ENCODE peak calls at places on chromosomes 16 and 17, in seven cellular contexts. M, Z, B, E, H, A and Y are unnamed samples.

GRCh38 chr17:51948128-51948527 is 210.4 kb downstream of the CA10 start:
- DNase-seq in H (peak; percentile 22), B (no peak), A (no peak), E (no peak), Z (no peak), M (no peak), Y (no peak)

GRCh38 chr17:78722101-78722761 is 59.8 kb downstream of the CYTH1 start:
- DNase-seq in Z (no peak), A (peak; percentile 41), H (no peak), B (peak; percentile 71), M (no peak), E (no peak), Y (no peak)

GRCh38 chr16:83187404-83187803 is 560.6 kb downstream of the CDH13 start:
- DNase-seq in B (no peak), E (no peak), A (no peak), Z (no peak), H (no peak), M (no peak), Y (no peak)

GRCh38 chr16:66154801-66155200 is 211.7 kb upstream of the CDH5 start:
- DNase-seq in Z (no peak), B (no peak), A (no peak), H (no peak), E (no peak), M (no peak), Y (no peak)

GRCh38 chr17:7835818-7836595 is 2.0 kb downstream of the KDM6B start:
- DNase-seq in Z (no peak), H (peak; percentile 85), M (peak; percentile 89), E (peak; percentile 86), A (peak; percentile 84), B (peak; percentile 88), Y (peak; percentile 86)

GRCh38 chr17:4931974-4932373 is at the start of gene GP1BA:
- DNase-seq in B (no peak), M (no peak), E (no peak), A (no peak), H (no peak), Z (no peak), Y (no peak)

GRCh38 chr16:76164970-76165558 is 112.1 kb upstream of the CNTNAP4 start:
- DNase-seq in H (no peak), A (no peak), M (no peak), E (no peak), Z (no peak), B (no peak), Y (no peak)

GRCh38 chr16:4376126-4376819 is 4.6 kb downstream of the VASN start:
- DNase-seq in B (peak; percentile 94), A (peak; percentile 91), H (peak; percentile 65), Z (peak; percentile 76), M (peak; percentile 98), E (peak; percentile 96), Y (peak; percentile 98)

GRCh38 chr16:18062713-18063112 is 273.8 kb downstream of the NPIPA8 start:
- DNase-seq in M (no peak), A (no peak), H (no peak), E (no peak), Z (no peak), B (no peak), Y (no peak)

GRCh38 chr16:29154676-29155121 is 169.8 kb downstream of the LAT start:
- DNase-seq in B (no peak), H (no peak), M (no peak), A (no peak), E (no peak), Z (no peak), Y (no peak)

GRCh38 chr17:55056530-55056929 is 88.0 kb downstream of the STXBP4 start:
- DNase-seq in A (no peak), Z (no peak), B (no peak), M (no peak), E (peak; percentile 58), H (peak; percentile 18), Y (no peak)

GRCh38 chr17:9228408-9229159 is 207.3 kb downstream of the NTN1 start:
- DNase-seq in Z (no peak), A (no peak), B (no peak), H (no peak), M (no peak), E (no peak), Y (no peak)
- H3K4me3 ChIP-seq in Z (no peak overlapping the region), A (no peak overlapping the region), B (no peak overlapping the region), H (no peak overlapping the region), M (no peak overlapping the region), E (no peak overlapping the region), Y (no peak overlapping the region)

GRCh38 chr16:57013902-57014301 is 24.5 kb downstream of the NLRC5 start:
- DNase-seq in B (no peak), H (no peak), E (no peak), M (no peak), A (no peak), Z (no peak), Y (no peak)
- H3K4me1 ChIP-seq in B (peaks cover 14% of the 10 kb centered on the region), H (peaks cover 4% of the 10 kb centered on the region), E (no peaks in the 10 kb centered on the region), M (no peaks in the 10 kb centered on the region), A (peaks cover 17% of the 10 kb centered on the region), Z (no peaks in the 10 kb centered on the region), Y (no peaks in the 10 kb centered on the region)

GRCh38 chr16:1949507-1949906 is 5.0 kb downstream of the RPL3L start:
- DNase-seq in B (no peak), M (no peak), H (no peak), E (no peak), Z (no peak), A (no peak), Y (no peak)
- H3K4me3 ChIP-seq in B (no peak overlapping the region), M (no peak overlapping the region), H (no peak overlapping the region), E (no peak overlapping the region), Z (no peak overlapping the region), A (no peak overlapping the region), Y (no peak overlapping the region)

GRCh38 chr17:15048381-15048780 is 216.7 kb downstream of the PMP22 start:
- DNase-seq in E (no peak), B (no peak), A (no peak), Z (no peak), H (no peak), M (no peak), Y (no peak)

GRCh38 chr17:15048933-15049539 is 216.1 kb downstream of the PMP22 start:
- DNase-seq in M (no peak), H (no peak), B (no peak), A (no peak), Z (no peak), E (no peak), Y (no peak)

GRCh38 chr17:15051913-15052312 is 213.2 kb downstream of the PMP22 start:
- DNase-seq in B (no peak), E (no peak), Z (no peak), A (no peak), M (no peak), H (no peak), Y (no peak)
- H3K4me1 ChIP-seq in B (no peaks in the 10 kb centered on the region), E (no peaks in the 10 kb centered on the region), Z (no peaks in the 10 kb centered on the region), A (no peaks in the 10 kb centered on the region), M (no peaks in the 10 kb centered on the region), H (no peaks in the 10 kb centered on the region), Y (no peaks in the 10 kb centered on the region)

GRCh38 chr17:77483128-77483598 is 342.4 kb downstream of the SEC14L1 start:
- DNase-seq in A (no peak), H (no peak), E (no peak), B (no peak), M (no peak), Z (no peak), Y (no peak)

GRCh38 chr17:77487211-77487629 is 346.5 kb downstream of the SEC14L1 start:
- DNase-seq in H (no peak), A (peak; percentile 8), Z (no peak), E (no peak), M (no peak), B (no peak), Y (no peak)

GRCh38 chr17:77484096-77484495 is 343.3 kb downstream of the SEC14L1 start:
- DNase-seq in B (no peak), H (no peak), E (no peak), M (no peak), Z (no peak), A (no peak), Y (no peak)

GRCh38 chr17:77487677-77488530 is 347.1 kb downstream of the SEC14L1 start:
- DNase-seq in H (no peak), M (peak; percentile 64), E (no peak), B (no peak), A (peak; percentile 13), Z (no peak), Y (no peak)

DNA sequence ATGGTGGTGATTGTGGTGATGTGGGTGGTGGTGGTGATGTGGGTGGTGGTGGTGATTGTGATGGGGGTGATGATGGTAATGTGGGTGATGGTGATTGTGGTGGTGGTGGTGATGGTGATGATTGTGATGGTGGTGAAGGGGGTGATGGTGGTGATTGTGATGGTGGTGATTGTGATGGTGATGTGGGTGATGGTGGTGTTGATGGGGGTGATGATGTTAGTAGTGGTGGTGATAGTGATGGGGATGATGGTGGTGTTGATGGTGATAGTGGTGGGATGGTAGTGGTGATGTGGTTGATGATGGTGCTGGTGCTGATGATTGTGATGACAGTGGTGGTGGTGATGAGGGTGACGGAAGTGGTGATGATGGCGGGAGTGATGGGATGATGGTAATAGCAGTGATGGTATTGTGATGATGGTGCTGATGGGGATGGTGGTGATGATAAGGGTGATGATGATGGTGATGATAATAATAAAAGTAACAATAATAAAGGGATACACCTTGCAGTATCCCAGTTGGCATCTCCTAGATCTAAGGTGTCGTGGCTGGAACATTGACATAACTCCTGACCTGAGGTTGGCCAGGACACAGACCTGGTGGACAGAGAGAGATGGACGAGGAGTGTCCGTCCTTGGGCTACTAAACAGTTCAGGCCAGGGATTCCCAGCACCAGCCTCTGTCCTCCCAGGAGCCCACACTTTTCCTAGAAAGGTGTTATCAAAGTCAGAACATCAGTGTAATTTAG is 344.5 kb downstream of the SEC14L1 start:
- DNase-seq in H (no peak), M (no peak), Z (no peak), A (no peak), E (no peak), B (no peak), Y (no peak)
- H3K4me3 ChIP-seq in H (no peak overlapping the region), M (no peak overlapping the region), Z (no peak overlapping the region), A (no peak overlapping the region), E (no peak overlapping the region), B (no peak overlapping the region), Y (no peak overlapping the region)